ENCODE peak calls at places on chromosomes 6 and 20, in nine cellular contexts. G, B, N, I, A, U, O, J and Z are unnamed samples.

GRCh38 chr6:169263836-169264608 is 10.4 kb upstream of the THBS2 start:
- DNase-seq in G (peak; percentile 64), B (no peak), N (peak; percentile 77), I (no peak), A (no peak), U (no peak), O (no peak), J (no peak), Z (peak; percentile 48)

GRCh38 chr20:59770270-59770669 is 163.2 kb downstream of the SYCP2 start:
- DNase-seq in G (no peak), B (no peak), N (no peak), I (no peak), A (no peak), U (no peak), O (no peak), J (no peak), Z (no peak)

GRCh38 chr20:37411408-37412306 is 65.7 kb downstream of the SRC start:
- DNase-seq in G (no peak), B (no peak), N (peak; percentile 15), I (no peak), A (no peak), U (no peak), O (no peak), J (no peak), Z (no peak)

GRCh38 chr6:87139236-87139635 is 16.1 kb upstream of the ZNF292 start:
- DNase-seq in G (peak; percentile 62), B (no peak), N (peak; percentile 61), I (no peak), A (no peak), U (peak; percentile 25), O (no peak), J (no peak), Z (no peak)

GRCh38 chr6:31528307-31528777 is 420 bp upstream of the MCCD1 start:
- DNase-seq in G (no peak), B (no peak), N (no peak), I (no peak), A (no peak), U (no peak), O (no peak), J (no peak), Z (no peak)

GRCh38 chr20:3071610-3072529 is at the start of gene OXT:
- DNase-seq in G (no peak), B (no peak), N (peak; percentile 49), I (no peak), A (no peak), U (no peak), O (peak; percentile 74), J (no peak), Z (no peak)

GRCh38 chr6:142918339-142919042 is 26.5 kb downstream of the HIVEP2 start:
- DNase-seq in G (no peak), B (no peak), N (no peak), I (no peak), A (no peak), U (no peak), O (no peak), J (no peak), Z (no peak)

GRCh38 chr20:47551240-47551639 is 49.6 kb downstream of the NCOA3 start:
- DNase-seq in G (no peak), B (no peak), N (no peak), I (no peak), A (no peak), U (no peak), O (no peak), J (no peak), Z (no peak)

GRCh38 chr20:1994627-1995026 is 769 bp upstream of the PDYN start:
- DNase-seq in G (no peak), B (no peak), N (no peak), I (no peak), A (no peak), U (no peak), O (no peak), J (peak; percentile 43), Z (no peak)

GRCh38 chr20:32623667-32624157 is 38.6 kb upstream of the NOL4L start:
- DNase-seq in G (no peak), B (no peak), N (no peak), I (peak; percentile 47), A (no peak), U (no peak), O (no peak), J (no peak), Z (no peak)

GRCh38 chr6:97947841-97948240 is 664.8 kb upstream of the MMS22L start:
- DNase-seq in G (peak; percentile 10), B (no peak), N (peak; percentile 53), I (peak; percentile 71), A (no peak), U (peak; percentile 12), O (no peak), J (no peak), Z (no peak)

GRCh38 chr6:45686841-45687569 is 309.3 kb upstream of the SUPT3H start:
- DNase-seq in G (no peak), B (no peak), N (no peak), I (no peak), A (no peak), U (no peak), O (no peak), J (no peak), Z (no peak)

GRCh38 chr20:2697768-2698167 is 5.2 kb downstream of the EBF4 start:
- DNase-seq in G (no peak), B (no peak), N (no peak), I (peak; percentile 7), A (no peak), U (no peak), O (no peak), J (no peak), Z (no peak)

GRCh38 chr6:106002005-106002404 is 84.1 kb upstream of the PRDM1 start:
- DNase-seq in G (no peak), B (no peak), N (no peak), I (no peak), A (no peak), U (no peak), O (no peak), J (no peak), Z (no peak)

DNA sequence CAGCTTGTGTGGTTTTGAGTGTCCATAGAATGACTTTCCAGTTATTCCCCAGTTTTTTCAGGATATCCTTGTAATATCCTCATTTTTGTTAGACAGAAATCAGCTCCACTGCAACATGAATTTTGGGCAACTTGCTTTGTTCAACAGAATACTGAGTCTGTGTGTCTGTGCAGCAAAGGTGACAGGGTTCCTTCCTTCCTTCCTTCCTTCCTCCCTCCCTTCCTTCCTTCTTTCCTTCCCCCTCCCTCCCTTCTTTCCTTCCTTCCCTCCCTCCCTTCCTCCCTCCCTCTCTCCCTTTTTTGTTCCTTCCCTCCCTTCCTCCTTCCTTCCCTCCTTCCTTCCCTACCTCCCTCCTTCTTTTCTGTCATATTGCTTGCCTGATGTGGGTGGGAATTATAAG is 496.5 kb downstream of the EPM2A start:
- DNase-seq in G (no peak), B (no peak), N (no peak), I (no peak), A (no peak), U (no peak), O (no peak), J (no peak), Z (no peak)
- H3K27ac ChIP-seq in G (no peak overlapping the region), B (no peak overlapping the region), N (no peak overlapping the region), I (no peak overlapping the region), A (no peak overlapping the region), U (no peak overlapping the region), O (no peak overlapping the region), J (no peak overlapping the region), Z (no peak overlapping the region)

DNA sequence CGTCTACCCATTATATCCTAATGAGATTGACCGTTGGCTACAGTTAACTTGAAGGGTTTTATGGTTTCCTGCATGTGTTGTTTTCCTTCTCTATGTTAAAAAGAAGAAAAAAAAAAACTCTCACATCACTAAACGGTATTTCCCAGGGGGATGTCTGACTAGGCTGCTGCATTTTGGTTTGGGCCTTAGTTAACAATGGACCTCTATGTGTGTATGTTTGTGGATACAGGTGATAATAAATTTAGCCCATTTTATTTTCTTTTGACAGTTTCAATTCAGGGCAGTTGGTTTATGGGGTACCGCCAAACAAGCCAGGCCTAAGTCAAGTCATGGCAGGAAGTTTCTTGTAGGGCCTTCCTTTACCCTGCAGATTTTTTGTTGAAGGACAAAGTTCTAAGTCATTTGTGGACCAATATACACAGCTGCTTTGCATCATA is 10.0 kb downstream of the SOX4 start:
- DNase-seq in G (no peak), B (no peak), N (no peak), I (no peak), A (no peak), U (no peak), O (no peak), J (no peak), Z (no peak)
- H3K27ac ChIP-seq in G (no peak overlapping the region), B (no peak overlapping the region), N (peak overlapping the region; percentile 24), I (no peak overlapping the region), A (no peak overlapping the region), U (no peak overlapping the region), O (no peak overlapping the region), J (no peak overlapping the region), Z (no peak overlapping the region)

DNA sequence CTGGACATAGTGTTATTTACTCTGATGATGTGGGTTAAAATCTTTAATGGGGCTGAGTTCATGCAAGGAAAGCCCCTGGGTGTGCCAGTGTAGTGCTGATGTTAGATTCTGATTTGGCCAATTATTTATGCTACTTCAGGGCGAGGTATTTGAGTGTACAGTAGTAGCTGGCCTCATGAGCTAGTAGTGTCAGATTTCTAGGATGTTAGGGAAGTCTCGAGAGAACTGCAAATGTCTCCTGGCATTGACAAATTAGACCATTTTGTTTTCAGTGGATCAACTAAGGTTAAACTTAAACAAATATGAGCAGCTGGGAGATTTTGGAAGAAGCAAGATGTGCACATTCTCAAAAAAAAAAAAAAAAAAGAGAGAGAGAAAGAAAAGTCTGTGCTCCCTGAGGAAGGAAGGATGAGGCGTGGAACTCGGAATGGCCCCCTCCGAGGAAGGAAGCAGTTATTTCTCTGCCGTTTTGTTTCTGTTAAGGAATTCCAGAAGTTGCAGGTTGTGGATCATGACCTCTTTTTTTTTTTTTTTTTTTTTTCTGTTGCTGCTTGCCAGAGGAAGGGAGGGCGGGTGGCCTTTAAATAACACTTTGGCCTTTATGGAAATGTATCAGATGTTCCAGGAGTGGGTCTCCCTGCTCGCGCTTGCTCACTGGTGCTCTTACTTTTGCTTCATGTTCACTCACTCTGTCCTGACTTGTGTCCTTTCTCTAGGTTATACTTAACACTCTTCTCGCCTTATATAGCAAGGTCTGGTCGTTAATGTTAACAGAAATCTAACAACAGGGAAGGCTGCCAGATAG is 124.5 kb downstream of the TCP11 start:
- DNase-seq in G (peak; percentile 88), B (peak; percentile 55), N (peak; percentile 55), I (peak; percentile 31), A (peak; percentile 58), U (peak; percentile 36), O (no peak), J (no peak), Z (no peak)
- H3K27ac ChIP-seq in G (peak overlapping the region; percentile 91), B (peak overlapping the region; percentile 96), N (peak overlapping the region; percentile 79), I (peak overlapping the region; percentile 90), A (peak overlapping the region; percentile 73), U (peak overlapping the region; percentile 97), O (no peak overlapping the region), J (peak overlapping the region; percentile 93), Z (peak overlapping the region; percentile 79)

DNA sequence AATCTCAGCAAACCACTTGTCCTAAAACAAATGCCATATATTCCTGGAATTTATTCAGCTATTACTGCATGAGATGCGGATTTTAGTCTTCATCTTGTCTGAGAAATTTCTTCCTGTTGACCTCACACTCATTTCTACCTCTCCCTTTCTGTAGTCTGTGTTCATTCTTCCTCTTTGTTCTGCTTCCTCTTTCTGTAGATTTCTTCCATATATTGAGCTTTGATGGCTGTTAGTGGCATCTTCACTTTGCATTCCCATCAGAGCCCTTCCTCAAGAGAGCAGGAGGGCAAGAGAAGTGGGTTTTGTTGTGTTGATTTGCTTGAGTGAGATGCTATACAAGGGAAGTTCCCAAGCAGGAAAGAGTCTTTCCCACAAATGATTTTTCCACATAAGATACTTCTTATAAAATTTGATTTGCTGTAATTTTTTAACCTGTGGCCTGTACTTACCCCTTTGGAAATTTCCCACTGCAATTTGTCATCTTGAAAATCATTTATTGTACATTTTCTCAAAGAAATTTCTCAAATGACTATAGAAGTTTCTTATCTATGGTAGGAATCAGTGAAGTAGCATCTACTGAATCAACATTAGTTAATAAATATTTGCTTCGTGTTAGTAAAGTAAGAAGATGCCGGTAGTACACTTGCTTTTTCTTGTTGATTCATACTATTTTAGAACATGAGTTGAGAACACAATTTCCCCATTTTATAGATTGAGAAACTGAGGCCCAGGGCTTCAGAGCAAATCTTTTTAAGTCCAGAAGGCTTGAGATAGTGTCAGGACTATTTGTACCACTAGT is 43.8 kb downstream of the MAP3K4 start:
- DNase-seq in G (no peak), B (no peak), N (no peak), I (no peak), A (no peak), U (no peak), O (no peak), J (no peak), Z (no peak)
- H3K27ac ChIP-seq in G (no peak overlapping the region), B (no peak overlapping the region), N (no peak overlapping the region), I (no peak overlapping the region), A (no peak overlapping the region), U (no peak overlapping the region), O (no peak overlapping the region), J (no peak overlapping the region), Z (no peak overlapping the region)